ENCODE peak calls at places on chromosomes 7 and 10, in nine cellular contexts. S, Z, G, O, R, V, X, T and U are unnamed samples.

GRCh38 chr7:123662755-123663154 is 7.1 kb downstream of the LMOD2 start:
- DNase-seq in S (no peak), Z (no peak), G (no peak), O (no peak), R (no peak), V (no peak), X (no peak), T (no peak), U (no peak)

GRCh38 chr7:144720139-144720538 is 115.7 kb downstream of the TPK1 start:
- DNase-seq in S (no peak), Z (no peak), G (no peak), O (no peak), R (peak), V (no peak), X (peak), T (peak), U (peak)

GRCh38 chr10:112996462-112996861 is 46.4 kb downstream of the TCF7L2 start:
- DNase-seq in S (no peak), Z (no peak), G (no peak), O (no peak), R (no peak), V (no peak), X (no peak), T (no peak), U (no peak)

GRCh38 chr7:116145245-116145852 is 65.0 kb upstream of the TES start:
- DNase-seq in S (no peak), Z (no peak), G (no peak), O (no peak), R (no peak), V (no peak), X (no peak), T (no peak), U (no peak)

GRCh38 chr7:44224216-44224950 is 23.6 kb downstream of the YKT6 start:
- DNase-seq in S (no peak), Z (no peak), G (no peak), O (no peak), R (no peak), V (no peak), X (no peak), T (no peak), U (peak)

GRCh38 chr7:84009051-84009450 is 185.5 kb downstream of the SEMA3A start:
- DNase-seq in S (no peak), Z (no peak), G (no peak), O (no peak), R (no peak), V (peak), X (no peak), T (no peak), U (peak)

GRCh38 chr7:117664047-117664446 is 184.2 kb downstream of the CFTR start:
- DNase-seq in S (no peak), Z (no peak), G (no peak), O (no peak), R (no peak), V (no peak), X (no peak), T (no peak), U (no peak)

GRCh38 chr7:140390466-140391190 is 7.7 kb downstream of the SLC37A3 start:
- DNase-seq in S (no peak), Z (no peak), G (peak), O (peak), R (no peak), V (peak), X (no peak), T (peak), U (no peak)

GRCh38 chr10:101301111-101301731 is 52.7 kb upstream of the BTRC start:
- DNase-seq in S (peak), Z (no peak), G (peak), O (peak), R (no peak), V (peak), X (peak), T (no peak), U (peak)

GRCh38 chr10:45514283-45515270 is 140.6 kb downstream of the ALOX5 start:
- DNase-seq in S (no peak), Z (no peak), G (no peak), O (no peak), R (peak), V (peak), X (no peak), T (no peak), U (peak)

GRCh38 chr7:106959753-106960152 is 84.8 kb upstream of the PRKAR2B start:
- DNase-seq in S (no peak), Z (no peak), G (no peak), O (peak), R (no peak), V (no peak), X (no peak), T (no peak), U (no peak)

GRCh38 chr10:128494665-128495064 is 368.4 kb upstream of the MKI67 start:
- DNase-seq in S (no peak), Z (no peak), G (no peak), O (no peak), R (no peak), V (no peak), X (no peak), T (no peak), U (no peak)

GRCh38 chr10:102457591-102458150 is 6.3 kb upstream of the C10orf95 start:
- DNase-seq in S (no peak), Z (no peak), G (no peak), O (no peak), R (no peak), V (no peak), X (no peak), T (no peak), U (no peak)

GRCh38 chr10:91090761-91091529 is 129.5 kb upstream of the PCGF5 start:
- DNase-seq in S (no peak), Z (no peak), G (no peak), O (no peak), R (no peak), V (peak), X (no peak), T (peak), U (no peak)

GRCh38 chr7:31687024-31687423 is at the start of gene PPP1R17:
- DNase-seq in S (no peak), Z (no peak), G (no peak), O (no peak), R (no peak), V (no peak), X (no peak), T (no peak), U (no peak)

GRCh38 chr10:96235326-96236089 is 35.9 kb downstream of the BLNK start:
- DNase-seq in S (no peak), Z (no peak), G (no peak), O (no peak), R (no peak), V (no peak), X (no peak), T (no peak), U (no peak)

GRCh38 chr7:125605241-125605640 is 675.6 kb upstream of the POT1 start:
- DNase-seq in S (no peak), Z (no peak), G (peak), O (no peak), R (no peak), V (no peak), X (no peak), T (peak), U (peak)

GRCh38 chr7:105827106-105827870 is 49.1 kb downstream of the ATXN7L1 start:
- DNase-seq in S (no peak), Z (no peak), G (no peak), O (no peak), R (no peak), V (peak), X (no peak), T (no peak), U (no peak)

GRCh38 chr7:105210721-105211205 is 178.0 kb downstream of the SRPK2 start:
- DNase-seq in S (peak), Z (no peak), G (no peak), O (no peak), R (no peak), V (no peak), X (peak), T (no peak), U (no peak)

GRCh38 chr10:36602374-36602773 is 523.0 kb upstream of the ANKRD30A start:
- DNase-seq in S (no peak), Z (no peak), G (no peak), O (no peak), R (peak), V (peak), X (peak), T (peak), U (no peak)

GRCh38 chr7:148664319-148664718 is 34.4 kb upstream of the CUL1 start:
- DNase-seq in S (no peak), Z (no peak), G (no peak), O (no peak), R (peak), V (peak), X (peak), T (peak), U (no peak)

GRCh38 chr7:101733713-101734475 is 83.5 kb upstream of the CUX1 start:
- DNase-seq in S (peak), Z (peak), G (peak), O (no peak), R (no peak), V (peak), X (peak), T (peak), U (no peak)

GRCh38 chr7:137689761-137690160 is 157.0 kb downstream of the DGKI start:
- DNase-seq in S (no peak), Z (no peak), G (no peak), O (no peak), R (no peak), V (no peak), X (no peak), T (no peak), U (no peak)

GRCh38 chr10:24240001-24240751 is 31.2 kb downstream of the KIAA1217 start:
- DNase-seq in S (peak), Z (no peak), G (no peak), O (no peak), R (no peak), V (peak), X (peak), T (no peak), U (peak)

GRCh38 chr7:151607464-151607867 is 87.8 kb upstream of the RHEB start:
- DNase-seq in S (peak), Z (no peak), G (no peak), O (no peak), R (no peak), V (peak), X (peak), T (no peak), U (no peak)